ENCODE peak calls at places on chromosomes 11 and 22, in six cellular contexts. U is stimulated activated naive CD4-positive, alpha-beta T cell treated with Interleukin-2 at 50 U/mL for 16 hours; V is glutamatergic neuron; P is brain pericyte; R is Calu3; M is iPS-NIHi11. B is an unnamed sample.

GRCh38 chr11:63890368-63890767 is 26.6 kb downstream of the RCOR2 start:
- DNase-seq in M (no peak), V (no peak), R (no peak), U (no peak), P (no peak), B (no peak)

GRCh38 chr11:70176940-70177689 is 26.0 kb upstream of the FADD start:
- DNase-seq in R (peak), P (no peak), V (peak), M (peak), U (peak), B (no peak)

GRCh38 chr11:9886595-9886994 is 222.7 kb downstream of the SWAP70 start:
- DNase-seq in U (no peak), V (no peak), P (no peak), R (no peak), M (no peak), B (no peak)

GRCh38 chr11:87019582-87020271 is 18.0 kb upstream of the TMEM135 start:
- DNase-seq in U (no peak), V (no peak), R (no peak), M (no peak), P (no peak), B (no peak)

GRCh38 chr11:93160808-93161207 is 37.0 kb downstream of the SLC36A4 start:
- DNase-seq in R (no peak), U (no peak), V (no peak), P (no peak), M (no peak), B (no peak)

GRCh38 chr11:120331301-120331966 is 4.8 kb upstream of the ARHGEF12 start:
- DNase-seq in M (no peak), R (no peak), V (no peak), U (no peak), P (no peak), B (no peak)

GRCh38 chr11:11558352-11558751 is 63.5 kb downstream of the GALNT18 start:
- DNase-seq in P (no peak), R (no peak), M (no peak), U (no peak), V (no peak), B (no peak)

GRCh38 chr11:132452616-132453015 is 1079.7 kb downstream of the OPCML start:
- DNase-seq in U (no peak), R (no peak), P (no peak), M (no peak), V (no peak), B (no peak)

GRCh38 chr22:27667121-27667843 is 134.3 kb downstream of the MN1 start:
- DNase-seq in V (no peak), M (no peak), R (no peak), U (no peak), P (no peak), B (no peak)

GRCh38 chr11:61598886-61599868 is 18.3 kb upstream of the SYT7 start:
- DNase-seq in P (no peak), M (peak), V (peak), U (no peak), R (no peak), B (no peak)

GRCh38 chr22:33381531-33382406 is 323.6 kb upstream of the SYN3 start:
- DNase-seq in P (no peak), U (no peak), R (no peak), M (no peak), V (no peak), B (no peak)

GRCh38 chr22:36330127-36330526 is 57.6 kb downstream of the MYH9 start:
- DNase-seq in V (no peak), P (no peak), U (no peak), R (no peak), M (no peak), B (no peak)

GRCh38 chr11:62974848-62975522 is 9.8 kb downstream of the SLC22A6 start:
- DNase-seq in R (peak), V (peak), U (no peak), P (no peak), M (peak), B (peak)

GRCh38 chr22:43923191-43923590 is 414 bp upstream of the PNPLA3 start:
- DNase-seq in V (no peak), U (no peak), P (no peak), M (no peak), R (no peak), B (no peak)

GRCh38 chr11:117201906-117202305 is 2.7 kb downstream of the TAGLN start:
- DNase-seq in P (no peak), U (no peak), R (no peak), V (no peak), M (no peak), B (no peak)

GRCh38 chr11:117159892-117160291 is 15.8 kb downstream of the PAFAH1B2 start:
- DNase-seq in P (no peak), M (no peak), R (no peak), V (no peak), U (no peak), B (no peak)

GRCh38 chr22:46023558-46023981 is 46.6 kb upstream of the WNT7B start:
- DNase-seq in M (no peak), R (no peak), U (no peak), P (no peak), V (no peak), B (peak)

GRCh38 chr22:47175761-47176359 is 413.4 kb downstream of the TBC1D22A start:
- DNase-seq in U (no peak), R (no peak), M (no peak), P (no peak), V (no peak), B (peak)

GRCh38 chr22:37410174-37411055 is 16.9 kb downstream of the ELFN2 start:
- DNase-seq in V (no peak), P (no peak), U (no peak), R (no peak), M (no peak), B (no peak)

GRCh38 chr11:45959851-45960250 is 37.4 kb downstream of the LARGE2 start:
- DNase-seq in R (no peak), U (no peak), P (no peak), V (no peak), M (no peak), B (no peak)

GRCh38 chr22:17400305-17400704 is 31.0 kb downstream of the CECR2 start:
- DNase-seq in M (no peak), U (no peak), R (no peak), P (no peak), V (no peak), B (no peak)

GRCh38 chr22:24088796-24089195 is 77.7 kb downstream of the CABIN1 start:
- DNase-seq in M (peak), R (no peak), U (no peak), P (no peak), V (no peak), B (peak)

GRCh38 chr11:86941077-86941870 is 13.9 kb downstream of the FZD4 start:
- DNase-seq in R (no peak), P (no peak), V (no peak), U (no peak), M (no peak), B (no peak)

GRCh38 chr22:32836286-32836859 is 34.9 kb downstream of the TIMP3 start:
- DNase-seq in P (no peak), M (peak), V (no peak), U (no peak), R (peak), B (no peak)

GRCh38 chr11:126465573-126466287 is 110.2 kb downstream of the ST3GAL4 start:
- DNase-seq in P (no peak), M (no peak), V (no peak), R (no peak), U (no peak), B (no peak)

GRCh38 chr11:97111559-97111958 is 721.7 kb downstream of the JRKL start:
- DNase-seq in P (no peak), M (no peak), V (no peak), U (no peak), R (no peak), B (no peak)

GRCh38 chr11:34789196-34789834 is 126.9 kb downstream of the APIP start:
- DNase-seq in U (no peak), V (no peak), M (no peak), P (no peak), R (no peak), B (no peak)

GRCh38 chr22:28139993-28140392 is 220.9 kb upstream of the PITPNB start:
- DNase-seq in U (no peak), R (no peak), V (no peak), M (no peak), P (no peak), B (no peak)

GRCh38 chr11:37946155-37946766 is 1348.2 kb upstream of the RAG2 start:
- DNase-seq in V (no peak), R (peak), P (peak), M (peak), U (no peak), B (no peak)

GRCh38 chr22:28799834-28800307 is 498 bp downstream of the XBP1 start:
- DNase-seq in U (peak), P (peak), V (peak), R (peak), M (peak), B (peak)

GRCh38 chr11:26297179-26297970 is 34.6 kb upstream of the ANO3 start:
- DNase-seq in R (peak), U (no peak), M (peak), V (no peak), P (peak), B (no peak)

GRCh38 chr11:8247312-8247711 is 16.4 kb downstream of the LMO1 start:
- DNase-seq in V (peak), R (peak), M (no peak), U (no peak), P (no peak), B (no peak)

GRCh38 chr11:88631497-88631896 is 294.0 kb upstream of the CTSC start:
- DNase-seq in V (no peak), R (no peak), P (no peak), U (no peak), M (peak), B (no peak)

GRCh38 chr11:3130269-3131071 is 34.6 kb downstream of the OSBPL5 start:
- DNase-seq in M (no peak), U (no peak), R (peak), V (peak), P (no peak), B (peak)

GRCh38 chr11:126072141-126072741 is 9.6 kb upstream of the CDON start:
- DNase-seq in U (no peak), R (peak), M (no peak), P (no peak), V (no peak), B (no peak)